ENCODE peak calls at places on chromosomes 3 and 15, in ten cellular contexts. N is stomach, V is transverse colon, O is right lobe of liver, H is GM12878, G is ovary, F is BE2C, R is adipocyte, W is A549, T is heart left ventricle. C is an unnamed sample. For H3K4me1, the result is how much of the 10 kb centered on the place peaks cover.

GRCh38 chr3:126671521-126671920 is 16.6 kb upstream of the TXNRD3 start:
- DNase-seq in H (no peak), F (no peak), N (no peak), W (no peak), R (no peak), O (no peak), T (no peak), G (no peak), V (no peak), C (no peak)

GRCh38 chr3:79314962-79315361 is 452.8 kb downstream of the ROBO1 start:
- DNase-seq in O (no peak), G (no peak), V (no peak), F (no peak), R (no peak), H (no peak), N (no peak), W (no peak), T (no peak), C (no peak)

GRCh38 chr3:4512895-4513616 is 19.9 kb downstream of the ITPR1 start:
- DNase-seq in N (no peak), G (no peak), R (no peak), V (no peak), O (no peak), T (peak), F (peak), W (no peak), H (no peak), C (no peak)

GRCh38 chr15:70559223-70559823 is 204.0 kb downstream of the UACA start:
- DNase-seq in F (no peak), V (peak), G (no peak), H (no peak), O (peak), R (peak), N (peak), T (peak), W (no peak), C (no peak)

GRCh38 chr3:189664311-189664710 is 33.1 kb downstream of the TP63 start:
- DNase-seq in O (no peak), R (peak), T (no peak), V (no peak), G (no peak), H (no peak), W (peak), F (no peak), N (no peak), C (no peak)

GRCh38 chr15:34355241-34355640 is 11.8 kb downstream of the LPCAT4 start:
- DNase-seq in H (no peak), V (no peak), O (no peak), W (no peak), F (no peak), R (no peak), G (no peak), T (no peak), N (no peak), C (no peak)

GRCh38 chr3:38634133-38634532 is 15.4 kb downstream of the SCN5A start:
- DNase-seq in F (no peak), V (no peak), W (no peak), O (no peak), H (no peak), G (no peak), R (no peak), N (no peak), T (no peak), C (no peak)

GRCh38 chr3:114451051-114451451 is 157.2 kb downstream of the TIGIT start:
- DNase-seq in G (peak), W (no peak), O (no peak), V (no peak), N (no peak), F (no peak), H (no peak), T (no peak), R (no peak), C (no peak)

GRCh38 chr15:63945838-63946298 is 100.4 kb downstream of the DAPK2 start:
- DNase-seq in F (no peak), T (no peak), N (peak), V (no peak), R (no peak), H (no peak), W (no peak), G (no peak), O (no peak), C (no peak)

GRCh38 chr3:196360586-196360985 is 22.4 kb upstream of the TM4SF19 start:
- DNase-seq in H (no peak), N (no peak), T (no peak), G (no peak), F (no peak), W (no peak), R (no peak), V (no peak), O (no peak), C (no peak)

GRCh38 chr3:121515862-121516261 is 29.9 kb downstream of the POLQ start:
- DNase-seq in T (no peak), V (no peak), G (no peak), W (no peak), H (no peak), F (no peak), R (no peak), O (no peak), N (no peak), C (no peak)

GRCh38 chr3:107315136-107315535 is 62.1 kb upstream of the CCDC54 start:
- DNase-seq in W (no peak), F (no peak), H (no peak), N (no peak), R (peak), V (no peak), T (no peak), O (no peak), G (no peak), C (no peak)

GRCh38 chr15:82849556-82850241 is 40.3 kb downstream of the WHAMM start:
- DNase-seq in T (peak), R (peak), V (peak), N (peak), O (peak), H (no peak), W (peak), F (peak), G (peak), C (peak)

GRCh38 chr15:51861557-51862350 is 32.3 kb downstream of the TMOD3 start:
- DNase-seq in W (no peak), O (no peak), G (no peak), F (no peak), T (no peak), H (no peak), V (no peak), N (no peak), R (no peak), C (no peak)

GRCh38 chr15:68301300-68301699 is 23.8 kb downstream of the FEM1B start:
- DNase-seq in H (no peak), F (no peak), O (no peak), N (no peak), V (no peak), T (no peak), R (no peak), W (no peak), G (peak), C (no peak)

GRCh38 chr3:158570999-158571702 is at the start of gene MLF1:
- DNase-seq in O (peak), W (peak), V (peak), R (peak), N (peak), T (peak), F (peak), G (peak), H (peak), C (peak)

GRCh38 chr3:59631482-59631881 is 581.7 kb upstream of the CFAP20DC start:
- DNase-seq in G (no peak), T (no peak), H (no peak), N (no peak), O (no peak), W (no peak), R (no peak), F (no peak), V (no peak), C (no peak)

GRCh38 chr15:62254137-62254934 is 89.3 kb upstream of the C2CD4B start:
- DNase-seq in V (peak), O (peak), W (peak), N (peak), T (peak), H (no peak), G (peak), R (peak), F (peak), C (peak)

GRCh38 chr3:127103116-127103515 is 89.8 kb upstream of the PRR23E start:
- DNase-seq in O (no peak), R (no peak), T (no peak), W (no peak), H (no peak), V (no peak), G (no peak), N (no peak), F (no peak), C (no peak)

GRCh38 chr3:33940149-33940548 is 141.7 kb downstream of the PDCD6IP start:
- DNase-seq in N (no peak), V (no peak), R (peak), F (no peak), W (no peak), G (no peak), O (no peak), H (no peak), T (no peak), C (no peak)

GRCh38 chr3:175020101-175020500 is 161.0 kb downstream of the NAALADL2 start:
- DNase-seq in T (no peak), W (no peak), V (no peak), O (no peak), N (no peak), F (no peak), G (no peak), H (no peak), R (peak), C (no peak)

GRCh38 chr3:148211725-148212124 is 486.0 kb upstream of the AGTR1 start:
- DNase-seq in V (peak), N (no peak), T (no peak), G (no peak), F (no peak), R (no peak), W (no peak), O (no peak), H (no peak), C (no peak)

GRCh38 chr3:71498053-71498452 is 85.5 kb downstream of the FOXP1 start:
- DNase-seq in T (no peak), W (no peak), H (no peak), V (no peak), R (no peak), F (no peak), N (no peak), G (no peak), O (no peak), C (no peak)

GRCh38 chr15:67832031-67832551 is 6.8 kb downstream of the SKOR1 start:
- DNase-seq in V (no peak), T (no peak), F (peak), G (no peak), N (no peak), R (peak), O (no peak), W (no peak), H (no peak), C (no peak)

GRCh38 chr3:197117107-197117506 is 87.5 kb upstream of the MELTF start:
- DNase-seq in O (no peak), G (no peak), R (no peak), V (no peak), T (no peak), W (no peak), F (no peak), H (peak), N (no peak), C (no peak)

GRCh38 chr3:29245441-29245840 is 35.4 kb upstream of the RBMS3 start:
- DNase-seq in F (no peak), G (no peak), R (no peak), H (no peak), N (no peak), V (no peak), T (no peak), W (no peak), O (no peak), C (no peak)

GRCh38 chr3:98263944-98264343 is at the start of gene OR5H6:
- DNase-seq in T (no peak), O (no peak), F (no peak), N (no peak), H (no peak), V (no peak), G (no peak), W (no peak), R (no peak), C (no peak)

GRCh38 chr3:72336821-72337479 is 511.3 kb downstream of the SHQ1 start:
- DNase-seq in N (peak), W (no peak), G (peak), O (peak), R (peak), H (no peak), V (peak), T (peak), F (peak), C (peak)

GRCh38 chr3:154089416-154090115 is 31.6 kb upstream of the ARHGEF26 start:
- DNase-seq in V (no peak), W (no peak), O (no peak), N (no peak), F (no peak), H (no peak), R (peak), T (no peak), G (no peak), C (no peak)

GRCh38 chr3:124360140-124360539 is 368.2 kb upstream of the ROPN1 start:
- DNase-seq in O (no peak), R (peak), W (no peak), V (no peak), H (no peak), T (no peak), F (no peak), G (no peak), N (no peak), C (no peak)

GRCh38 chr3:158725348-158725966 is 6.8 kb downstream of the RARRES1 start:
- DNase-seq in V (peak), O (peak), T (peak), R (peak), G (peak), N (no peak), H (no peak), W (peak), F (no peak), C (no peak)

GRCh38 chr15:86089422-86089821 is 9.8 kb downstream of the AGBL1 start:
- DNase-seq in O (no peak), R (no peak), H (no peak), F (no peak), G (no peak), N (no peak), T (no peak), V (no peak), W (no peak), C (no peak)

GRCh38 chr15:101038327-101039003 is 119.3 kb downstream of the LRRK1 start:
- DNase-seq in V (no peak), N (peak), F (peak), G (no peak), O (no peak), R (no peak), T (no peak), H (no peak), W (no peak), C (no peak)

GRCh38 chr3:128382221-128382807 is 84.4 kb downstream of the DNAJB8 start:
- DNase-seq in T (peak), O (peak), F (no peak), H (no peak), V (peak), W (no peak), R (no peak), N (peak), G (no peak), C (no peak)

GRCh38 chr3:128380295-128380694 is 86.4 kb downstream of the DNAJB8 start:
- DNase-seq in W (no peak), G (no peak), R (no peak), F (no peak), N (no peak), O (no peak), T (no peak), V (no peak), H (no peak), C (no peak)

GRCh38 chr3:128379768-128380167 is 86.9 kb downstream of the DNAJB8 start:
- DNase-seq in O (no peak), G (no peak), R (no peak), F (no peak), H (no peak), N (no peak), W (no peak), V (no peak), T (no peak), C (no peak)

GRCh38 chr3:128380719-128381118 is 86.0 kb downstream of the DNAJB8 start:
- DNase-seq in H (no peak), W (no peak), N (no peak), R (no peak), G (no peak), T (no peak), O (no peak), V (no peak), F (no peak), C (no peak)

GRCh38 chr3:128381609-128382008 is 85.1 kb downstream of the DNAJB8 start:
- DNase-seq in O (no peak), N (no peak), T (no peak), H (no peak), W (no peak), G (no peak), V (no peak), R (no peak), F (no peak), C (no peak)
- H3K4me1 ChIP-seq in O (half or more), N (half or more), T (under half), H (under half), W (under half), G (under half), V (half or more), R (under half), F (under half), C (under half)

GRCh38 chr3:51691021-51691420 is 15.8 kb upstream of the GRM2 start:
- DNase-seq in W (no peak), V (no peak), N (no peak), G (no peak), F (no peak), O (no peak), R (no peak), H (no peak), T (no peak), C (no peak)

GRCh38 chr3:51687472-51688205 is 16.6 kb downstream of the TEX264 start:
- DNase-seq in O (no peak), F (no peak), N (no peak), H (no peak), T (peak), V (no peak), G (no peak), W (no peak), R (peak), C (no peak)

GRCh38 chr3:51686056-51686455 is 15.0 kb downstream of the TEX264 start:
- DNase-seq in V (no peak), H (no peak), F (no peak), T (no peak), N (no peak), R (no peak), O (no peak), G (no peak), W (no peak), C (no peak)

GRCh38 chr3:51686512-51687215 is 15.6 kb downstream of the TEX264 start:
- DNase-seq in W (no peak), N (peak), O (peak), G (peak), F (no peak), T (peak), R (no peak), V (peak), H (peak), C (no peak)

GRCh38 chr3:51688206-51688600 is 17.2 kb downstream of the TEX264 start:
- DNase-seq in O (no peak), W (no peak), T (no peak), G (no peak), F (no peak), R (no peak), N (no peak), V (no peak), H (no peak), C (no peak)
- H3K4me1 ChIP-seq in O (under half), W (under half), T (under half), G (under half), F (under half), R (under half), N (under half), V (under half), H (under half), C (under half)

DNA sequence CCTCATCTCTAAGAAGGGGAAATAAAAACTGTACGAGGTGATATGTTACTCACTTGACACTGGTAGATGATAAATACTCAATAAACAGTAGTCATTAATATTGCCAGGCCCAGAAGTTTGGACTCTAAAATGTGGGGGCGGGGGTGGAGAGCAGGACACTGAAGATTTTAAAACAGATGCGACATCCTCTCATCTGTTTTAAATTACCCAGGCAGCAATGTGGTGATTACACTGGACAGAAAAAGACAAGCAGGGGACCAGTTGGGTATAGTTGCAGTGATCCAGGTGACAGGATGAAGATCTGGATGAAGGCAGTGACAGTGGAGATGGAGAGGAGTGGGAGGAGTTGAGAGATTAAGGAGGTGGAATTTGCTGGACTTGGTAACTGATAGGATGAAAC is 2.5 kb downstream of the ATG7 start:
- DNase-seq in R (no peak), H (no peak), O (no peak), F (no peak), N (no peak), V (no peak), T (no peak), W (no peak), G (no peak), C (no peak)
- H3K4me1 ChIP-seq in R (under half), H (under half), O (under half), F (under half), N (under half), V (under half), T (under half), W (under half), G (under half), C (under half)

GRCh38 chr3:188298585-188298984 is 144.6 kb downstream of the LPP start:
- DNase-seq in F (no peak), O (no peak), G (no peak), H (no peak), T (no peak), R (no peak), V (no peak), N (no peak), W (no peak), C (no peak)

GRCh38 chr3:188301147-188301546 is 147.2 kb downstream of the LPP start:
- DNase-seq in T (no peak), W (no peak), N (no peak), G (no peak), H (no peak), V (no peak), O (no peak), F (no peak), R (no peak), C (no peak)

GRCh38 chr3:188299713-188300112 is 145.8 kb downstream of the LPP start:
- DNase-seq in V (no peak), W (no peak), T (no peak), O (no peak), H (no peak), F (no peak), N (no peak), G (no peak), R (no peak), C (no peak)

GRCh38 chr3:188296761-188297689 is 143.1 kb downstream of the LPP start:
- DNase-seq in F (no peak), V (peak), H (no peak), W (no peak), R (peak), O (no peak), N (no peak), T (no peak), G (peak), C (no peak)

DNA sequence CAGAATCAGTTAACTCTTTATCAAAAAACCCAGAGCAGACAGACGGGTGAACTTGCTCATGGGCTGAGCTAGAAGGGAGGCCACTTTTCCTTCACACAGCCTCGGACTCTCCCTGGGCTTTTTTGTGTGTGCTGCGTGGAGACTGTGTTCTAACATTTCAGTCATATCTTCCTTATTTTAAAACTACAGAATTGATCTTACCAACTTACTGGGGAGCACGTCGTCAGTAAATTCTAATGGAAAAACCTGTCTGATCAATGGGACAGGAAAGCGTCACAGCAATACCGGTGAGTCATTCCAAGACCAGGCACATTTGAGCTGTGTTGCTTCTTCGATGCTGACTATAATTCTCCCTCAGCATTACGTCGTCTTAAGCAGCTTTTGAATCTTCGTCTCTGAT is 145.1 kb downstream of the LPP start:
- DNase-seq in V (no peak), R (no peak), H (no peak), G (no peak), W (no peak), T (no peak), O (no peak), N (no peak), F (no peak), C (no peak)
- H3K4me1 ChIP-seq in V (half or more), R (half or more), H (under half), G (under half), W (half or more), T (under half), O (half or more), N (half or more), F (under half), C (under half)

GRCh38 chr15:46710561-46710960 is 1006.7 kb upstream of the SEMA6D start:
- DNase-seq in R (no peak), O (no peak), H (no peak), T (no peak), V (no peak), G (no peak), F (no peak), N (no peak), W (no peak), C (no peak)

GRCh38 chr15:46708226-46708625 is 1009.1 kb upstream of the SEMA6D start:
- DNase-seq in T (no peak), O (no peak), G (no peak), H (no peak), V (no peak), F (no peak), W (no peak), N (no peak), R (no peak), C (no peak)

GRCh38 chr15:46707452-46707851 is 1009.9 kb upstream of the SEMA6D start:
- DNase-seq in N (no peak), R (no peak), O (no peak), W (no peak), H (no peak), F (no peak), V (no peak), T (no peak), G (no peak), C (no peak)

GRCh38 chr15:46713045-46713444 is 1004.3 kb upstream of the SEMA6D start:
- DNase-seq in W (no peak), V (no peak), N (no peak), T (no peak), R (no peak), O (no peak), G (no peak), H (no peak), F (no peak), C (no peak)

GRCh38 chr15:46709461-46709860 is 1007.8 kb upstream of the SEMA6D start:
- DNase-seq in O (no peak), G (no peak), H (no peak), N (no peak), T (no peak), F (no peak), R (no peak), V (no peak), W (no peak), C (no peak)
- H3K4me1 ChIP-seq in O (under half), G (under half), H (under half), N (under half), T (under half), F (under half), R (under half), V (under half), W (under half), C (under half)